ENCODE peak calls at places on chromosomes 7 and 10, in eight cellular contexts. O is naive thymus-derived CD8-positive, alpha-beta T cell; Y is IMR-90; V is HT1080; D is T-cell; R is PC-3; Q is RCC 7860; L is left cardiac atrium. X is an unnamed sample.

GRCh38 chr7:45717537-45718235 is 143.5 kb downstream of the ADCY1 start:
- DNase-seq in O (no peak), Y (no peak), V (no peak), D (no peak), R (no peak), Q (no peak), L (no peak), X (no peak)

GRCh38 chr7:151133986-151134742 is 33.3 kb downstream of the GBX1 start:
- DNase-seq in O (no peak), Y (no peak), V (no peak), D (no peak), R (no peak), Q (no peak), L (peak; percentile 17), X (no peak)

GRCh38 chr7:37310322-37311080 is 138.2 kb downstream of the ELMO1 start:
- DNase-seq in O (no peak), Y (no peak), V (no peak), D (no peak), R (no peak), Q (no peak), L (no peak), X (no peak)

GRCh38 chr10:110744767-110745166 is 100.6 kb downstream of the RBM20 start:
- DNase-seq in O (no peak), Y (no peak), V (no peak), D (no peak), R (no peak), Q (no peak), L (no peak), X (no peak)

GRCh38 chr7:114889646-114890285 is 32.1 kb upstream of the MDFIC start:
- DNase-seq in O (no peak), Y (peak; percentile 99), V (peak; percentile 97), D (no peak), R (peak; percentile 87), Q (peak; percentile 95), L (no peak), X (no peak)

GRCh38 chr7:105339404-105340316 is 49.1 kb downstream of the SRPK2 start:
- DNase-seq in O (no peak), Y (no peak), V (no peak), D (no peak), R (no peak), Q (no peak), L (no peak), X (no peak)

GRCh38 chr10:3172081-3172445 is 519 bp downstream of the PITRM1 start:
- DNase-seq in O (no peak), Y (peak; percentile 78), V (peak; percentile 70), D (no peak), R (peak; percentile 64), Q (peak; percentile 68), L (no peak), X (no peak)

GRCh38 chr10:120460776-120461175 is 3.7 kb downstream of the PLPP4 start:
- DNase-seq in O (no peak), Y (peak; percentile 54), V (peak; percentile 99), D (no peak), R (peak; percentile 90), Q (peak; percentile 99), L (no peak), X (no peak)

GRCh38 chr10:77383861-77384553 is 253.6 kb downstream of the KCNMA1 start:
- DNase-seq in O (no peak), Y (peak; percentile 32), V (no peak), D (no peak), R (no peak), Q (no peak), L (no peak), X (no peak)

GRCh38 chr10:89427629-89428028 is 13.3 kb downstream of the IFIT5 start:
- DNase-seq in O (no peak), Y (peak; percentile 88), V (peak; percentile 76), D (no peak), R (peak; percentile 71), Q (peak; percentile 64), L (no peak), X (no peak)

GRCh38 chr10:84181631-84182030 is 8.0 kb downstream of the GPR15LG start:
- DNase-seq in O (no peak), Y (no peak), V (no peak), D (no peak), R (no peak), Q (no peak), L (no peak), X (no peak)

GRCh38 chr7:82056282-82056681 is 286.4 kb upstream of the HGF start:
- DNase-seq in O (no peak), Y (peak; percentile 31), V (no peak), D (no peak), R (no peak), Q (no peak), L (no peak), X (no peak)

GRCh38 chr10:89352039-89352597 is 24.3 kb downstream of the IFIT3 start:
- DNase-seq in O (no peak), Y (peak; percentile 98), V (peak; percentile 88), D (no peak), R (peak; percentile 92), Q (peak; percentile 97), L (peak; percentile 48), X (no peak)

GRCh38 chr10:33334170-33334838 is at the start of gene NRP1:
- DNase-seq in O (no peak), Y (no peak), V (peak; percentile 91), D (no peak), R (peak; percentile 97), Q (no peak), L (peak; percentile 44), X (no peak)

GRCh38 chr7:149837620-149838223 is 453 bp upstream of the ZNF862 start:
- DNase-seq in O (no peak), Y (no peak), V (no peak), D (no peak), R (no peak), Q (no peak), L (no peak), X (no peak)

GRCh38 chr7:102046373-102047117 is 229.1 kb downstream of the CUX1 start:
- DNase-seq in O (no peak), Y (peak; percentile 25), V (no peak), D (no peak), R (peak; percentile 12), Q (no peak), L (no peak), X (no peak)

GRCh38 chr10:3068968-3069737 is 1.8 kb downstream of the PFKP start:
- DNase-seq in O (peak; percentile 23), Y (peak; percentile 27), V (no peak), D (no peak), R (no peak), Q (no peak), L (no peak), X (no peak)

GRCh38 chr10:89115876-89116627 is 91.1 kb downstream of the CH25H start:
- DNase-seq in O (no peak), Y (peak; percentile 58), V (peak; percentile 76), D (no peak), R (peak; percentile 46), Q (peak; percentile 82), L (no peak), X (no peak)

GRCh38 chr10:23399701-23400144 is 39.2 kb upstream of the OTUD1 start:
- DNase-seq in O (no peak), Y (peak; percentile 97), V (no peak), D (no peak), R (peak; percentile 28), Q (peak; percentile 71), L (peak; percentile 43), X (no peak)

GRCh38 chr10:70685461-70685911 is 13.2 kb downstream of the ADAMTS14 start:
- DNase-seq in O (no peak), Y (no peak), V (no peak), D (no peak), R (no peak), Q (no peak), L (no peak), X (no peak)

GRCh38 chr7:114412548-114412947 is 2.1 kb upstream of the FOXP2 start:
- DNase-seq in O (no peak), Y (no peak), V (no peak), D (no peak), R (no peak), Q (no peak), L (no peak), X (no peak)

GRCh38 chr7:130276796-130277762 is 10.4 kb downstream of the CPA2 start:
- DNase-seq in O (no peak), Y (peak; percentile 78), V (peak; percentile 53), D (no peak), R (peak; percentile 40), Q (no peak), L (no peak), X (no peak)

GRCh38 chr10:100155936-100156335 is 29.9 kb downstream of the ERLIN1 start:
- DNase-seq in O (no peak), Y (no peak), V (no peak), D (no peak), R (no peak), Q (no peak), L (no peak), X (no peak)

GRCh38 chr7:46930336-46930735 is 651.6 kb downstream of the TNS3 start:
- DNase-seq in O (no peak), Y (peak; percentile 97), V (peak; percentile 91), D (no peak), R (peak; percentile 85), Q (peak; percentile 91), L (peak; percentile 42), X (no peak)

GRCh38 chr10:91856637-91857036 is 52.6 kb downstream of the FGFBP3 start:
- DNase-seq in O (no peak), Y (no peak), V (peak; percentile 11), D (no peak), R (peak; percentile 39), Q (no peak), L (no peak), X (no peak)

GRCh38 chr10:112429654-112430230 is 17.0 kb downstream of the ZDHHC6 start:
- DNase-seq in O (no peak), Y (no peak), V (no peak), D (no peak), R (no peak), Q (no peak), L (no peak), X (no peak)

GRCh38 chr7:133081119-133081604 is 728 bp downstream of the CHCHD3 start:
- DNase-seq in O (no peak), Y (no peak), V (peak; percentile 11), D (no peak), R (peak; percentile 14), Q (peak; percentile 23), L (peak; percentile 33), X (no peak)

GRCh38 chr7:19181634-19182033 is 36.4 kb upstream of the FERD3L start:
- DNase-seq in O (no peak), Y (peak; percentile 30), V (peak; percentile 17), D (no peak), R (no peak), Q (no peak), L (no peak), X (no peak)

GRCh38 chr7:84912993-84913635 is 273.7 kb downstream of the SEMA3D start:
- DNase-seq in O (no peak), Y (no peak), V (no peak), D (no peak), R (peak; percentile 17), Q (no peak), L (no peak), X (no peak)

GRCh38 chr10:72062832-72063702 is 25.3 kb downstream of the SPOCK2 start:
- DNase-seq in O (no peak), Y (no peak), V (no peak), D (no peak), R (no peak), Q (no peak), L (no peak), X (no peak)

GRCh38 chr10:86367339-86367951 is 850 bp upstream of the GRID1 start:
- DNase-seq in O (no peak), Y (no peak), V (no peak), D (no peak), R (no peak), Q (no peak), L (peak; percentile 36), X (no peak)

GRCh38 chr10:51423121-51423452 is 276.3 kb downstream of the CSTF2T start:
- DNase-seq in O (no peak), Y (no peak), V (no peak), D (no peak), R (no peak), Q (no peak), L (no peak), X (no peak)

GRCh38 chr7:2198760-2199159 is 34.0 kb downstream of the MAD1L1 start:
- DNase-seq in O (no peak), Y (no peak), V (no peak), D (no peak), R (no peak), Q (no peak), L (no peak), X (no peak)